ENCODE peak calls at places on chromosomes 1 and 21, in five cellular contexts. D is NCI-H1092 treated with DMSO at 0.1 percent for 48 hours; N is C1 segment of cervical spinal cord; L is stimulated activated CD4-positive, alpha-beta T cell treated with anti-CD3 and anti-CD28 coated beads, Interleukin-12 subunit alpha, Interleukin-12 subunit beta, amount 100 ng/mL, for 4 hours; V is NCI-H1105 treated with DMSO at 0.1 percent for 48 hours. P is an unnamed sample.

GRCh38 chr1:4010811-4011605 is 110.9 kb upstream of the C1orf174 start:
- DNase-seq in L (no peak), D (no peak), V (no peak), N (no peak), P (no peak)

GRCh38 chr1:201028473-201028889 is 5.0 kb upstream of the KIF21B start:
- DNase-seq in D (no peak), V (no peak), N (no peak), L (no peak), P (no peak)

GRCh38 chr1:10379101-10379620 is 19.7 kb upstream of the PGD start:
- DNase-seq in V (no peak), N (no peak), L (no peak), D (no peak), P (no peak)

GRCh38 chr1:209900734-209901133 is 37.3 kb upstream of the SYT14 start:
- DNase-seq in V (no peak), L (no peak), D (no peak), N (no peak), P (no peak)

GRCh38 chr1:13751458-13751871 is 51.5 kb downstream of the PRDM2 start:
- DNase-seq in V (no peak), D (no peak), N (no peak), L (no peak), P (no peak)

GRCh38 chr1:55239548-55239947 is 24.4 kb upstream of the USP24 start:
- DNase-seq in N (no peak), D (no peak), L (no peak), V (no peak), P (no peak)

GRCh38 chr1:9676815-9677393 is 25.4 kb downstream of the PIK3CD start:
- DNase-seq in D (no peak), L (no peak), N (no peak), V (no peak), P (no peak)

GRCh38 chr1:204867666-204868339 is 2.9 kb upstream of the NFASC start:
- DNase-seq in N (no peak), L (no peak), V (no peak), D (no peak), P (no peak)

GRCh38 chr1:85479491-85479890 is 14.5 kb upstream of the DDAH1 start:
- DNase-seq in D (no peak), L (no peak), V (no peak), N (no peak), P (no peak)

GRCh38 chr1:38991638-38992449 is 768 bp downstream of the AKIRIN1 start:
- DNase-seq in N (peak), V (peak), L (peak), D (peak), P (peak)

GRCh38 chr1:176110203-176110602 is 96.9 kb downstream of the COP1 start:
- DNase-seq in D (no peak), L (no peak), V (no peak), N (no peak), P (no peak)

GRCh38 chr1:22831729-22832413 is 121.2 kb downstream of the EPHB2 start:
- DNase-seq in L (no peak), D (no peak), V (no peak), N (no peak), P (no peak)

GRCh38 chr21:37463083-37463780 is 96.7 kb downstream of the DYRK1A start:
- DNase-seq in D (peak), L (no peak), N (no peak), V (peak), P (no peak)

GRCh38 chr1:13996334-13996733 is 296.3 kb downstream of the PRDM2 start:
- DNase-seq in D (no peak), V (no peak), L (no peak), N (no peak), P (no peak)

GRCh38 chr1:212561501-212561931 is 47.0 kb upstream of the ATF3 start:
- DNase-seq in V (no peak), D (no peak), L (no peak), N (no peak), P (no peak)

GRCh38 chr21:31278511-31279155 is 65.4 kb downstream of the TIAM1 start:
- DNase-seq in N (no peak), D (no peak), V (no peak), L (no peak), P (no peak)

GRCh38 chr1:21050031-21050430 is 126.7 kb downstream of the EIF4G3 start:
- DNase-seq in V (no peak), N (no peak), L (no peak), D (no peak), P (no peak)

GRCh38 chr1:16071614-16072013 is 1.8 kb downstream of the FAM131C start:
- DNase-seq in N (no peak), D (no peak), L (no peak), V (no peak), P (no peak)

GRCh38 chr1:36199934-36200741 is 24.1 kb upstream of the THRAP3 start:
- DNase-seq in D (no peak), N (no peak), V (no peak), L (no peak), P (no peak)

P was measured in substantia nigra.